ENCODE peak calls at places on chromosomes 16 and 17, in ten cellular contexts. C, E, Y, S, I, H, Z, A, F and K are unnamed samples.

GRCh38 chr17:68228817-68229570 is 18.8 kb upstream of the AMZ2 start:
- DNase-seq in C (no peak), E (peak), Y (no peak), S (no peak), I (no peak), H (no peak), Z (no peak), A (peak), F (no peak), K (no peak)

GRCh38 chr16:82652826-82653225 is 26.1 kb downstream of the CDH13 start:
- DNase-seq in C (no peak), E (no peak), Y (no peak), S (no peak), I (no peak), H (no peak), Z (no peak), A (no peak), F (no peak), K (no peak)

GRCh38 chr17:27545562-27546229 is 85.3 kb upstream of the LGALS9 start:
- DNase-seq in C (no peak), E (no peak), Y (no peak), S (peak), I (no peak), H (no peak), Z (no peak), A (no peak), F (no peak), K (no peak)

GRCh38 chr16:1920727-1921155 is 2.5 kb upstream of the HS3ST6 start:
- DNase-seq in C (peak), E (peak), Y (peak), S (no peak), I (no peak), H (peak), Z (no peak), A (no peak), F (peak), K (no peak)

GRCh38 chr17:13594762-13595697 is 6.7 kb downstream of the HS3ST3A1 start:
- DNase-seq in C (peak), E (peak), Y (peak), S (peak), I (peak), H (peak), Z (peak), A (peak), F (peak), K (peak)

GRCh38 chr16:30490210-30490609 is 17.7 kb downstream of the ITGAL start:
- DNase-seq in C (no peak), E (no peak), Y (peak), S (no peak), I (no peak), H (no peak), Z (no peak), A (no peak), F (no peak), K (no peak)

GRCh38 chr17:79633154-79633553 is 22.3 kb upstream of the RBFOX3 start:
- DNase-seq in C (peak), E (no peak), Y (no peak), S (no peak), I (no peak), H (no peak), Z (no peak), A (peak), F (no peak), K (peak)

GRCh38 chr17:64103751-64104364 is 26.1 kb downstream of the ERN1 start:
- DNase-seq in C (no peak), E (peak), Y (no peak), S (peak), I (no peak), H (no peak), Z (no peak), A (no peak), F (peak), K (no peak)

GRCh38 chr17:78979780-78980623 is at the start of gene LGALS3BP:
- DNase-seq in C (peak), E (peak), Y (peak), S (peak), I (peak), H (peak), Z (peak), A (no peak), F (peak), K (peak)

GRCh38 chr17:34098712-34099111 is 156.4 kb upstream of the CCL2 start:
- DNase-seq in C (no peak), E (no peak), Y (no peak), S (no peak), I (no peak), H (no peak), Z (no peak), A (no peak), F (no peak), K (no peak)

GRCh38 chr16:84718-85452 is 6.9 kb downstream of the MPG start:
- DNase-seq in C (no peak), E (peak), Y (no peak), S (peak), I (peak), H (no peak), Z (peak), A (no peak), F (peak), K (no peak)

GRCh38 chr17:29764217-29764616 is 141.5 kb upstream of the CORO6 start:
- DNase-seq in C (no peak), E (no peak), Y (no peak), S (no peak), I (no peak), H (peak), Z (no peak), A (no peak), F (no peak), K (no peak)

GRCh38 chr16:13835357-13835756 is 84.6 kb upstream of the ERCC4 start:
- DNase-seq in C (no peak), E (no peak), Y (no peak), S (no peak), I (no peak), H (no peak), Z (no peak), A (no peak), F (no peak), K (no peak)

GRCh38 chr17:58694826-58695225 is 2.4 kb downstream of the RAD51C start:
- DNase-seq in C (no peak), E (no peak), Y (no peak), S (no peak), I (no peak), H (no peak), Z (no peak), A (no peak), F (no peak), K (no peak)

GRCh38 chr17:75864448-75864871 is 9.3 kb upstream of the WBP2 start:
- DNase-seq in C (peak), E (no peak), Y (peak), S (peak), I (no peak), H (peak), Z (peak), A (no peak), F (no peak), K (no peak)

GRCh38 chr17:48620497-48621139 is 5.5 kb upstream of the HOXB8 start:
- DNase-seq in C (no peak), E (no peak), Y (no peak), S (no peak), I (no peak), H (no peak), Z (no peak), A (no peak), F (no peak), K (no peak)

GRCh38 chr16:9854665-9855064 is 327.6 kb downstream of the GRIN2A start:
- DNase-seq in C (no peak), E (no peak), Y (no peak), S (peak), I (peak), H (no peak), Z (peak), A (no peak), F (peak), K (no peak)

GRCh38 chr17:76317535-76317934 is 9.5 kb upstream of the QRICH2 start:
- DNase-seq in C (no peak), E (no peak), Y (no peak), S (no peak), I (no peak), H (no peak), Z (no peak), A (no peak), F (no peak), K (no peak)

GRCh38 chr17:32504166-32504990 is 17.6 kb downstream of the CDK5R1 start:
- DNase-seq in C (no peak), E (peak), Y (no peak), S (peak), I (no peak), H (no peak), Z (no peak), A (no peak), F (no peak), K (no peak)

GRCh38 chr17:57313276-57313835 is 57.0 kb downstream of the MSI2 start:
- DNase-seq in C (no peak), E (no peak), Y (peak), S (no peak), I (no peak), H (no peak), Z (no peak), A (no peak), F (no peak), K (no peak)

GRCh38 chr17:58630883-58631522 is 60.8 kb downstream of the TEX14 start:
- DNase-seq in C (peak), E (peak), Y (peak), S (no peak), I (no peak), H (no peak), Z (peak), A (no peak), F (no peak), K (peak)

GRCh38 chr17:68600123-68600880 is 865 bp downstream of the FAM20A start:
- DNase-seq in C (peak), E (peak), Y (peak), S (no peak), I (no peak), H (no peak), Z (peak), A (no peak), F (no peak), K (peak)

GRCh38 chr17:61015966-61016365 is 338.3 kb downstream of the BCAS3 start:
- DNase-seq in C (no peak), E (no peak), Y (no peak), S (no peak), I (no peak), H (no peak), Z (no peak), A (no peak), F (no peak), K (no peak)

GRCh38 chr16:27310576-27311448 is 3.0 kb upstream of the IL4R start:
- DNase-seq in C (peak), E (no peak), Y (no peak), S (no peak), I (no peak), H (no peak), Z (no peak), A (peak), F (no peak), K (no peak)

GRCh38 chr17:6420173-6420641 is 14.7 kb downstream of the AIPL1 start:
- DNase-seq in C (peak), E (peak), Y (peak), S (peak), I (no peak), H (peak), Z (no peak), A (no peak), F (peak), K (no peak)

GRCh38 chr17:19346351-19347255 is 15.9 kb downstream of the B9D1 start:
- DNase-seq in C (peak), E (no peak), Y (no peak), S (peak), I (no peak), H (peak), Z (peak), A (peak), F (peak), K (no peak)

GRCh38 chr16:89453662-89454321 is 36.6 kb downstream of the ANKRD11 start:
- DNase-seq in C (no peak), E (no peak), Y (peak), S (peak), I (no peak), H (no peak), Z (no peak), A (no peak), F (peak), K (no peak)

GRCh38 chr17:67221062-67221998 is 23.7 kb downstream of the HELZ start:
- DNase-seq in C (peak), E (peak), Y (peak), S (peak), I (no peak), H (peak), Z (peak), A (no peak), F (peak), K (no peak)

GRCh38 chr16:85704900-85705846 is 16.4 kb upstream of the GINS2 start:
- DNase-seq in C (no peak), E (no peak), Y (no peak), S (no peak), I (no peak), H (no peak), Z (no peak), A (no peak), F (no peak), K (no peak)
- TF ChIP-seq CTCF in C (no peak), E (no peak), Y (no peak), S (no peak), I (no peak), H (no peak), Z (no peak), A (no peak), F (no peak), K (no peak)

DNA sequence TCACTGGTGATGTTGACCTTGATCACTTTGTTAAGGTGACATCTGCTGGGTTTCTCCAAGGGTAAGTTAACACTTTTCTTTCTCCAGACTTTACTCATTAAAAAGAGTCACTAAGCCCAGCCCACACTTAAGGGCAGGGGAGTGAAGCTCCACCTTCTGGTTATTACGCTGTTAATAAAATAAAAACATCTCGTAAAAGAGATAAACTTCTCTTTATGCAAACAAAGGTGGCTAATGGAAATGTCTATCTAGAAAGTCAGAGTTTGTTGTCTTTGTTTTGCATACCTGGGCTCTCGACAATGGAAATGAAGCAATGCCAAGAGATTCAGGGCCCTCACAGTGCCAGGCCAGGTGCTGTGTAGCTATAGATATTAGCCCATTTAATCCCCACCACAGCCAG is 134.4 kb downstream of the ZFHX3 start:
- DNase-seq in C (no peak), E (no peak), Y (no peak), S (no peak), I (no peak), H (no peak), Z (no peak), A (no peak), F (peak), K (no peak)
- TF ChIP-seq CTCF in C (no peak), E (no peak), Y (no peak), S (no peak), I (no peak), H (no peak), Z (no peak), A (no peak), F (no peak), K (no peak)

DNA sequence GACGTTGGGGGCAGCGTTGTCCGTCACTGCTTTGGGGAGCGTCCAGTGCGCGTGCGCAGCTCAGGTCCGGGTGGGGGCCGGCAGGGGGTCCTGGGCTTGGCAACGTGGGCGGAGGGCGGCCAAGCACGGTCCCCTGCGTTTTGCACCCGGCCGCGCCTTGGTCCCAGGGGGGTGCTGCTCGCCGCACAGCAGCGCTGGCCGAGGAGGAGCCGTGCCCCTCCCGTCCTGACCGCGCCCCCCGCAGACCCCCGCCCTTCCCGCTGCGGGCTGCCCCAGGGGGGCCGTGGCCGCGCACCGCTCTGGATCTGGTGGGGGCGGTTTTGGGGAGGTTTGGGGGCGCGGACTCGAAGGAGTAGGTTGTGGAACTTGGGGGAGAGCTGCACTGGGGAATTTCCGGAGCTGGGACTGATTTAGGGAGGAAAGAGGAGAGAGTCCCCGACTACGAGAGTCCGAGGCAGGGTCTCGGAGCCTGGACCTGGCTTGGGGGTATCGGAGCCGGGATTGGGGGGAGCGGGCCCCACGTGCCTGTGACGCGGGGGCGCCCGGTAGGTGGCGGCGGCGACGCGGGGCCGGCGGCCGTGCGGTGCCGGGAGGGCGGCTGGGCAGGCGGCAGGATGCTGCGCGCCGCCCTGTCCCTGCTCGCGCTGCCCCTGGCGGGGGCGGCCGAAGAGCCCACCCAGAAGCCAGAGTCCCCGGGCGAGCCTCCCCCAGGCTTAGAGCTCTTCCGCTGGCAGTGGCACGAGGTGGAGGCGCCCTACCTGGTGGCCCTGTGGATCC is at the start of gene SLC9A5:
- DNase-seq in C (no peak), E (peak), Y (peak), S (peak), I (no peak), H (no peak), Z (no peak), A (no peak), F (no peak), K (no peak)
- TF ChIP-seq CTCF in C (no peak), E (peak), Y (peak), S (no peak), I (no peak), H (peak), Z (peak), A (no peak), F (no peak), K (no peak)

GRCh38 chr16:66391726-66392670 is 25.5 kb downstream of the CDH5 start:
- DNase-seq in C (no peak), E (no peak), Y (no peak), S (no peak), I (no peak), H (no peak), Z (no peak), A (peak), F (no peak), K (no peak)
- TF ChIP-seq CTCF in C (no peak), E (no peak), Y (no peak), S (no peak), I (no peak), H (no peak), Z (no peak), A (no peak), F (no peak), K (no peak)

DNA sequence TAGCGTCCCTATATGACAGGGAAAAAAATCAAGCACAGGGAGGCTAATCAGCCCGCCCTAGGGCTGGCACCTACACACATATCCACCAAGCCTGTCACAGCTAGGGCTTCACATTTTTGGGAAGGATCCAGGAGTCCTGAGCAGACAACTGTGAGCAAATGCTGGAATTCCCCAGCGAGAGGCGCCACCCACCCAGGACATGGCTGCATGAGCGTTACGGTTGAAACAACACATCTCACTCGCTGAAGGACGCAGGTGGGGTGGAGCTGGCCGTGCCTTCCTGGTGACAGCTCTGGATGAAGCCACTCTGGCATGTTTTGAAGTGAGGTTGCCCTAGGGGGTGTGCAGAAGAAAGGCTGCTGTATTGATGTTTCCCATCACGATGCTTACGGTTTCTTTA is 315.1 kb upstream of the EEF2KMT start:
- DNase-seq in C (no peak), E (no peak), Y (peak), S (peak), I (no peak), H (peak), Z (no peak), A (no peak), F (no peak), K (no peak)
- TF ChIP-seq CTCF in C (no peak), E (no peak), Y (peak), S (no peak), I (no peak), H (peak), Z (no peak), A (no peak), F (no peak), K (no peak)